ENCODE peak calls at places on chromosomes 5 and 9, in four cellular contexts. I, H, B and A are unnamed samples.
A peak's percentile ranks its signal among the peaks of the same experiment; 100 is the strongest.

GRCh38 chr5:157802747-157803146 is 56.2 kb downstream of the CLINT1 start:
- DNase-seq in H (no peak), B (no peak), I (no peak), A (no peak)

GRCh38 chr5:138663009-138663408 is 87.8 kb upstream of the HSPA9 start:
- DNase-seq in H (no peak), B (peak; percentile 41), I (peak; percentile 31), A (no peak)

GRCh38 chr5:132787076-132787475 is 10.0 kb upstream of the SEPTIN8 start:
- DNase-seq in I (no peak), B (peak; percentile 75), H (no peak), A (no peak)

GRCh38 chr9:105333811-105334210 is 89.4 kb downstream of the SLC44A1 start:
- DNase-seq in B (no peak), H (no peak), I (no peak), A (no peak)

GRCh38 chr5:111641533-111642230 is 115.3 kb downstream of the NREP start:
- DNase-seq in B (peak; percentile 56), I (no peak), H (no peak), A (peak; percentile 43)

GRCh38 chr5:178287091-178287790 is 54.6 kb upstream of the PHYKPL start:
- DNase-seq in I (no peak), H (no peak), B (no peak), A (no peak)

GRCh38 chr5:170362102-170362501 is 27.1 kb downstream of the KCNMB1 start:
- DNase-seq in H (no peak), B (no peak), I (no peak), A (no peak)

GRCh38 chr5:164277720-164278119 is 772.3 kb downstream of the MAT2B start:
- DNase-seq in I (no peak), H (no peak), B (peak; percentile 35), A (no peak)

GRCh38 chr5:131749138-131749537 is 47.7 kb downstream of the FNIP1 start:
- DNase-seq in H (no peak), I (no peak), B (peak; percentile 89), A (no peak)

GRCh38 chr5:144395704-144396103 is 225.0 kb downstream of the KCTD16 start:
- DNase-seq in B (no peak), H (no peak), I (no peak), A (no peak)

GRCh38 chr9:69081261-69081660 is 45.7 kb downstream of the FXN start:
- DNase-seq in B (no peak), I (no peak), H (no peak), A (no peak)

GRCh38 chr5:150621301-150621700 is 19.2 kb upstream of the SYNPO start:
- DNase-seq in I (no peak), B (no peak), H (no peak), A (no peak)

GRCh38 chr5:175638305-175638704 is 19.6 kb upstream of the HRH2 start:
- DNase-seq in I (no peak), H (no peak), B (no peak), A (no peak)

GRCh38 chr9:69463497-69464068 is 138.6 kb downstream of the ENTREP1 start:
- DNase-seq in I (no peak), H (no peak), B (no peak), A (no peak)

GRCh38 chr9:682633-683508 is 158.6 kb upstream of the DMRT1 start:
- DNase-seq in H (no peak), I (no peak), B (peak; percentile 42), A (no peak)

GRCh38 chr5:1751026-1751863 is 48.4 kb downstream of the MRPL36 start:
- DNase-seq in I (no peak), B (no peak), H (no peak), A (no peak)

GRCh38 chr9:87382902-87383301 is 114.8 kb upstream of the DAPK1 start:
- DNase-seq in H (no peak), B (peak; percentile 3), I (no peak), A (no peak)

GRCh38 chr9:33193818-33194217 is 26.7 kb upstream of the B4GALT1 start:
- DNase-seq in B (peak; percentile 22), H (no peak), I (no peak), A (no peak)